ENCODE peak calls at places on chromosomes 4 and X, in nine cellular contexts. L is right cardiac atrium; J is brain microvascular endothelial cell; P is CD4-positive, alpha-beta T cell; E is esophagus muscularis mucosa; K is neural progenitor cell; B is H9; F is ovary; R is adipocyte. G is an unnamed sample.
A peak's percentile ranks its signal among the peaks of the same experiment; 100 is the strongest.

GRCh38 chr4:183600189-183600685 is 58.7 kb downstream of the RWDD4 start:
- DNase-seq in J (peak; percentile 6), K (peak; percentile 51), R (no peak), B (peak; percentile 48), F (no peak), E (no peak), L (no peak), P (no peak), G (no peak)

GRCh38 chr4:153297116-153297515 is 47.4 kb upstream of the MND1 start:
- DNase-seq in P (no peak), F (no peak), E (peak; percentile 89), B (no peak), K (no peak), L (no peak), J (no peak), R (no peak), G (no peak)

GRCh38 chr4:73855406-73855805 is 2.3 kb downstream of the PF4V1 start:
- DNase-seq in K (no peak), L (no peak), J (no peak), B (no peak), F (no peak), P (no peak), E (no peak), R (no peak), G (no peak)

GRCh38 chr4:55884093-55884850 is 30.8 kb downstream of the EXOC1 start:
- DNase-seq in K (peak; percentile 44), R (no peak), J (no peak), B (no peak), E (no peak), P (no peak), F (no peak), L (no peak), G (no peak)

GRCh38 chr4:15729910-15730533 is 27.2 kb downstream of the BST1 start:
- DNase-seq in F (no peak), B (no peak), K (peak; percentile 63), J (peak; percentile 40), L (no peak), R (peak; percentile 86), E (no peak), P (no peak), G (peak; percentile 20)

GRCh38 chr4:96833831-96834230 is 993.9 kb downstream of the PDHA2 start:
- DNase-seq in J (peak; percentile 47), B (no peak), E (no peak), R (peak; percentile 9), K (no peak), L (no peak), P (no peak), F (no peak), G (peak; percentile 52)

GRCh38 chr4:145507636-145508035 is 26.0 kb downstream of the SMAD1 start:
- DNase-seq in B (no peak), K (no peak), J (no peak), R (peak; percentile 34), L (no peak), P (no peak), F (no peak), E (no peak), G (peak; percentile 60)

GRCh38 chr4:37540486-37540885 is 145.7 kb downstream of the RELL1 start:
- DNase-seq in J (no peak), L (no peak), B (no peak), P (no peak), R (no peak), K (peak; percentile 78), F (no peak), E (peak; percentile 90), G (peak; percentile 68)

GRCh38 chr4:156774422-156774821 is 197.2 kb downstream of the PDGFC start:
- DNase-seq in K (no peak), J (peak; percentile 90), R (peak; percentile 86), E (no peak), B (no peak), L (no peak), P (no peak), F (no peak), G (peak; percentile 95)

GRCh38 chr4:142475663-142476062 is 370.4 kb downstream of the INPP4B start:
- DNase-seq in L (no peak), F (no peak), K (no peak), P (no peak), R (peak; percentile 79), B (no peak), J (no peak), E (no peak), G (no peak)

GRCh38 chr4:34196375-34196774 is 2047.9 kb downstream of the ARAP2 start:
- DNase-seq in E (no peak), L (no peak), B (no peak), F (no peak), K (no peak), P (no peak), R (peak; percentile 77), J (no peak), G (no peak)

GRCh38 chr4:34198966-34199365 is 2045.3 kb downstream of the ARAP2 start:
- DNase-seq in P (no peak), L (no peak), B (no peak), J (no peak), F (no peak), E (no peak), R (no peak), K (no peak), G (no peak)

GRCh38 chr4:34194585-34194984 is 2049.7 kb downstream of the ARAP2 start:
- DNase-seq in E (no peak), R (no peak), B (no peak), J (no peak), P (no peak), L (no peak), F (no peak), K (no peak), G (no peak)

DNA sequence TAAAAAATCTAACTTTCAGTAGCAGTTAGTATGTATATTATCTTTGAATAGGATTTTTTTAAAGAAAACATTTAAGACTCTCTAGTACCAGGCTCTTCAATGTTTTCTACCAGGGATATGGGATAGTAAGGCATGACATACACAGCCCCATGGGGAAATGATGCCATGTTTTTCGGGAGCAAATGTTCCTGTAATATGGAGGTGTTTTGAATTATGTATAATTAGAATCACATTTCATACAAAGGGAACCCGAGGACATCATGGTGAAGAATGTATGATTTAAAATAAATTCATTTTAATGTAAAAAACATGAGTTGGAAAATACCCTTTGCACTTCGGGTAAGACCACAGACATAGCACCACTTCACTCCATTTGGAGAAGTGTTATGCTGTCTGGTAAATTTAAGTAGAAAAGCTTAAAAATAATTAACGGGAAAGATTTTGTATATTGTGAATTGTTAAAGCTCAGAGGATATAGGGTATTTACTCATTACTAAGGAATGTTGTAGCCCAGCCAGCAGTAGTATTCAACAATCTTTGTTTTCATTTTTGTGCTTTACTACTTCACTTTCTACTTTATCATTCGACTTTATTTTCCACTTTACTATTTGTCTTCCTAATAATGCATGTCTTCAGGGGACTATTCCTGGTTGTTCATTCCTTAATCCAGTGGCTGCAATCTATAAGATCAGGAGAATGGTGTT is 2050.7 kb downstream of the ARAP2 start:
- DNase-seq in R (peak; percentile 68), P (no peak), K (no peak), B (no peak), J (no peak), E (no peak), F (no peak), L (no peak), G (peak; percentile 25)
- H3K27me3 ChIP-seq in R (no peaks in the 10 kb centered on the region), P (no peaks in the 10 kb centered on the region), K (no peaks in the 10 kb centered on the region), B (no peaks in the 10 kb centered on the region), J (no peaks in the 10 kb centered on the region), E (no peaks in the 10 kb centered on the region), F (no peaks in the 10 kb centered on the region), L (no peaks in the 10 kb centered on the region), G (no peaks in the 10 kb centered on the region)

GRCh38 chrX:72073614-72074013 is 58.1 kb downstream of the RTL5 start:
- DNase-seq in R (no peak), P (no peak), E (no peak), B (no peak), L (no peak), F (no peak), K (no peak), J (no peak), G (no peak)

GRCh38 chrX:72071213-72071612 is 60.5 kb downstream of the RTL5 start:
- DNase-seq in B (no peak), F (no peak), P (no peak), J (no peak), K (no peak), R (no peak), L (no peak), E (no peak), G (no peak)

GRCh38 chrX:72069380-72070160 is 62.1 kb downstream of the RTL5 start:
- DNase-seq in E (no peak), J (no peak), L (no peak), K (no peak), B (no peak), P (no peak), R (no peak), F (no peak), G (no peak)
- H3K27me3 ChIP-seq in E (peaks cover 8% of the 10 kb centered on the region), J (peaks cover 12% of the 10 kb centered on the region), L (no peaks in the 10 kb centered on the region), K (no peaks in the 10 kb centered on the region), B (no peaks in the 10 kb centered on the region), P (peaks cover 13% of the 10 kb centered on the region), R (peaks cover 24% of the 10 kb centered on the region), F (no peaks in the 10 kb centered on the region), G (no peaks in the 10 kb centered on the region)

GRCh38 chrX:100600340-100600739 is 15.6 kb downstream of the TNMD start:
- DNase-seq in J (no peak), B (no peak), P (no peak), F (no peak), E (no peak), R (no peak), K (no peak), L (no peak), G (no peak)
- H3K27me3 ChIP-seq in J (no peaks in the 10 kb centered on the region), B (no peaks in the 10 kb centered on the region), P (no peaks in the 10 kb centered on the region), F (no peaks in the 10 kb centered on the region), E (no peaks in the 10 kb centered on the region), R (peaks cover 14% of the 10 kb centered on the region), K (no peaks in the 10 kb centered on the region), L (no peaks in the 10 kb centered on the region), G (no peaks in the 10 kb centered on the region)

GRCh38 chr4:185213341-185213740 is 3.9 kb downstream of the SNX25 start:
- DNase-seq in P (no peak), R (no peak), B (no peak), F (no peak), K (no peak), E (no peak), J (no peak), L (no peak), G (no peak)

GRCh38 chr4:185215261-185215660 is 5.9 kb downstream of the SNX25 start:
- DNase-seq in E (no peak), F (no peak), B (no peak), R (peak; percentile 51), P (no peak), K (no peak), L (no peak), J (no peak), G (no peak)

GRCh38 chr4:185212566-185212965 is 3.2 kb downstream of the SNX25 start:
- DNase-seq in R (no peak), B (no peak), K (no peak), P (no peak), F (no peak), L (no peak), J (no peak), E (no peak), G (peak; percentile 37)

GRCh38 chr4:185211641-185212040 is 2.2 kb downstream of the SNX25 start:
- DNase-seq in B (no peak), R (no peak), E (no peak), P (no peak), K (no peak), J (no peak), F (no peak), L (no peak), G (no peak)

DNA sequence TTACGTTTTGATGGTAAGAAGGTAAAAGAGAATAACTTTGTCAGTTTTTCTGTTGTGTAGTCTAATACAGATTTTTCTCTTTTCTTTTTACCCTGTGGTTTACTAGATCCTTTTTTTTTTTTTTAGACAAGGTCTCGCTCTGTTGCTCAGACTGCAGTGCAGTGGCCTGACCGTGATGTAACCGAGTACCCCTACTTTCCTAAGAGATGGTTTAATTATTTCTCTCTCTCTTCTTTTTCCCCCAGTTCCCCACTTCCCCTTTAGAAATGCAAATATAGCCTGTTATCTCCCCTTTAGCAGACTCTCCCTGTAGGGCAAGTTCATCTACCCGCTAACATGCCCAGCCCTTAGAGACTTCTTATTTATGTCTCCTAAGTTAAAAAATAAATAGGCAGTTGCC is 4.4 kb downstream of the SNX25 start:
- DNase-seq in E (no peak), K (no peak), P (no peak), F (no peak), R (no peak), L (no peak), J (no peak), B (no peak), G (no peak)
- H3K27me3 ChIP-seq in E (no peaks in the 10 kb centered on the region), K (peaks cover 1% of the 10 kb centered on the region), P (no peaks in the 10 kb centered on the region), F (no peaks in the 10 kb centered on the region), R (no peaks in the 10 kb centered on the region), L (no peaks in the 10 kb centered on the region), J (no peaks in the 10 kb centered on the region), B (no peaks in the 10 kb centered on the region), G (no peaks in the 10 kb centered on the region)